ENCODE peak calls at places on chromosomes 11 and 22, in five cellular contexts. H, O, J, Q and V are unnamed samples.

GRCh38 chr22:23484651-23485050 is 95.4 kb downstream of the IGLL1 start:
- DNase-seq in Q (no peak), J (no peak), O (no peak), H (no peak), V (no peak)

GRCh38 chr11:115941481-115941993 is 437.3 kb upstream of the CADM1 start:
- DNase-seq in O (no peak), H (peak), J (no peak), Q (no peak), V (no peak)

GRCh38 chr11:114318361-114318760 is 22.2 kb downstream of the NNMT start:
- DNase-seq in Q (no peak), O (no peak), J (no peak), H (no peak), V (no peak)

GRCh38 chr11:7524831-7525230 is 11.0 kb downstream of the PPFIBP2 start:
- DNase-seq in J (no peak), O (no peak), H (no peak), Q (no peak), V (no peak)

GRCh38 chr11:104531075-104531474 is 367.1 kb upstream of the PDGFD start:
- DNase-seq in O (peak), Q (peak), H (no peak), J (no peak), V (no peak)

GRCh38 chr11:104001474-104001873 is 35.0 kb upstream of the DDI1 start:
- DNase-seq in J (no peak), H (no peak), O (no peak), Q (no peak), V (no peak)

GRCh38 chr22:36015806-36016519 is 12.7 kb downstream of the RBFOX2 start:
- DNase-seq in J (no peak), H (no peak), O (no peak), Q (no peak), V (no peak)

GRCh38 chr11:122441702-122442092 is 213.8 kb upstream of the UBASH3B start:
- DNase-seq in H (no peak), O (no peak), J (no peak), Q (no peak), V (no peak)

GRCh38 chr22:44317163-44317455 is 4.4 kb upstream of the SHISAL1 start:
- DNase-seq in J (no peak), H (no peak), O (no peak), Q (no peak), V (no peak)

GRCh38 chr11:86591631-86592030 is 80.8 kb downstream of the ME3 start:
- DNase-seq in O (no peak), J (no peak), H (no peak), Q (no peak), V (no peak)

GRCh38 chr11:44709966-44710365 is 16.8 kb upstream of the TSPAN18 start:
- DNase-seq in Q (no peak), H (no peak), J (no peak), O (no peak), V (no peak)

GRCh38 chr11:126398721-126399120 is 43.2 kb downstream of the ST3GAL4 start:
- DNase-seq in H (no peak), Q (no peak), O (no peak), J (no peak), V (no peak)

GRCh38 chr22:23302171-23303002 is 122.1 kb downstream of the BCR start:
- DNase-seq in O (no peak), H (peak), J (no peak), Q (no peak), V (no peak)

GRCh38 chr11:93577291-93577690 is 34.1 kb upstream of the SMCO4 start:
- DNase-seq in Q (no peak), J (no peak), H (no peak), O (no peak), V (no peak)

GRCh38 chr11:1793091-1793490 is 29.4 kb upstream of the CTSD start:
- DNase-seq in H (no peak), O (no peak), Q (no peak), J (no peak), V (no peak)

GRCh38 chr22:33918676-33919590 is 1.3 kb downstream of the LARGE1 start:
- DNase-seq in Q (peak), H (no peak), J (no peak), O (peak), V (no peak)

GRCh38 chr11:10307022-10307410 is 2.1 kb downstream of the ADM start:
- DNase-seq in J (no peak), O (peak), Q (no peak), H (no peak), V (no peak)

GRCh38 chr22:36211237-36211881 is 9.8 kb upstream of the APOL4 start:
- DNase-seq in O (no peak), J (no peak), H (no peak), Q (no peak), V (no peak)

GRCh38 chr22:25405854-25406509 is 158.5 kb upstream of the GRK3 start:
- DNase-seq in Q (no peak), J (no peak), O (no peak), H (no peak), V (no peak)

GRCh38 chr22:46929046-46929688 is 166.7 kb downstream of the TBC1D22A start:
- DNase-seq in J (no peak), H (no peak), O (no peak), Q (no peak), V (no peak)

GRCh38 chr11:83865636-83866461 is 579.7 kb upstream of the CCDC90B start:
- DNase-seq in H (no peak), J (no peak), O (no peak), Q (no peak), V (no peak)

GRCh38 chr11:128796275-128796674 is 70.8 kb downstream of the KCNJ1 start:
- DNase-seq in J (peak), H (no peak), O (no peak), Q (no peak), V (no peak)

GRCh38 chr22:35835998-35836691 is 118.5 kb downstream of the APOL5 start:
- DNase-seq in Q (peak), J (no peak), H (no peak), O (peak), V (no peak)

GRCh38 chr22:36934940-36935610 is 21.6 kb downstream of the CSF2RB start:
- DNase-seq in J (no peak), H (no peak), Q (no peak), O (no peak), V (no peak)

GRCh38 chr22:49753961-49754673 is 73.6 kb downstream of the BRD1 start:
- DNase-seq in J (no peak), H (no peak), O (no peak), Q (peak), V (no peak)

GRCh38 chr11:66343176-66343575 is 1.7 kb downstream of the BRMS1 start:
- DNase-seq in H (no peak), O (no peak), J (no peak), Q (no peak), V (no peak)

GRCh38 chr11:44034639-44035038 is 13.1 kb upstream of the ACCSL start:
- DNase-seq in O (no peak), J (no peak), Q (no peak), H (no peak), V (no peak)

GRCh38 chr11:121435132-121435531 is 17.0 kb upstream of the SORL1 start:
- DNase-seq in O (no peak), H (no peak), J (no peak), Q (no peak), V (no peak)

GRCh38 chr22:46807458-46807857 is 45.0 kb downstream of the TBC1D22A start:
- DNase-seq in H (no peak), J (no peak), O (no peak), Q (no peak), V (no peak)

GRCh38 chr11:95192717-95193116 is 38.3 kb downstream of the SESN3 start:
- DNase-seq in H (no peak), O (no peak), Q (no peak), J (no peak), V (no peak)

GRCh38 chr11:63769044-63769718 is 606 bp upstream of the ZFTA start:
- DNase-seq in O (no peak), H (peak), J (no peak), Q (peak), V (no peak)

GRCh38 chr11:71371674-71372069 is 76.5 kb downstream of the DHCR7 start:
- DNase-seq in J (no peak), O (no peak), H (no peak), Q (no peak), V (no peak)

GRCh38 chr11:127003260-127003981 is 2.9 kb upstream of the KIRREL3 start:
- DNase-seq in O (no peak), Q (peak), H (peak), J (no peak), V (peak)

GRCh38 chr11:75735181-75735845 is 17.7 kb downstream of the MOGAT2 start:
- DNase-seq in Q (no peak), H (no peak), O (no peak), J (no peak), V (no peak)

GRCh38 chr22:27990451-27990840 is 71.4 kb upstream of the PITPNB start:
- DNase-seq in O (no peak), J (no peak), Q (no peak), H (peak), V (no peak)

GRCh38 chr22:27992294-27993165 is 73.5 kb upstream of the PITPNB start:
- DNase-seq in Q (no peak), J (no peak), H (no peak), O (no peak), V (no peak)

GRCh38 chr22:27993201-27993635 is 74.2 kb upstream of the PITPNB start:
- DNase-seq in H (no peak), Q (no peak), J (no peak), O (no peak), V (no peak)

GRCh38 chr22:27990879-27991278 is 71.8 kb upstream of the PITPNB start:
- DNase-seq in Q (peak), J (no peak), O (peak), H (peak), V (peak)

DNA sequence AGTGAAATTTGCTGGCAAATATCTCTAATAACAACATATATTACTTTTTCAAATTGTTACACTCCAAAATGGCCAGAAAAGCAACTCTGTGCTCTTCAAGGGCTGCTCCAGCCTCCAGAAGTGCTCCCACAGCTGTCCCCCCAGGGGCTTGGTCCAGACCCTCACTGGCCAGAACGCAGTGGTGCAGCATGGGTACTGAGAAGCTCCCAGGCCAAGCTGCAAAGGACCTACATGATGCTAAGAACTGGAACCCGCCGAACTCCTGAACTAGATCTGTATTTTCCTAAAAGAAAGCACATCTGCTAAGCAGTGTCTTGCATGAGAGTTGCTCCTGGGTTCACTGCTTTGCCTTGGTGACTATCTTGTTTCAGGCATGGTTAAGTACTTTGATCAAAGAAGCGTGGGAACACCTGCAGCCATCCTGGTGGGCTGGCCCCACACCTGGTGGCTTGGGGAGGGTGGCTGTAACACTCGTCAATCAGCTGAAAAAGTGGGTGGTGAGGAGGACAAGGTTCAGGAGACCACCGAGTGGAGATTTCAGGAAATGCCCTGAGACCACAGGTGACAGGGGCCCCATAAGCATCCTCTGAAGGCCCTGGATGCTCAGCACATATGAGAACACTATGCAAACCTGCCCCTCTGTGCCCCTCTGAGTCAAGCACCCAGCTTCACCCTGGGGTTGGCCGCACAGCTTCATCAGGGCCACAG is 72.7 kb upstream of the PITPNB start:
- DNase-seq in H (no peak), J (no peak), Q (no peak), O (no peak), V (no peak)
- TF ChIP-seq ATF2 in H (no peak), J (no peak), Q (no peak), O (no peak), V (no peak)

GRCh38 chr11:124277207-124277606 is 21.0 kb downstream of the OR8G5 start:
- DNase-seq in J (no peak), H (no peak), Q (no peak), O (no peak), V (no peak)

GRCh38 chr11:124278261-124278660 is 22.1 kb downstream of the OR8G5 start:
- DNase-seq in O (no peak), J (no peak), H (no peak), Q (no peak), V (no peak)

GRCh38 chr11:124276081-124276480 is 19.9 kb downstream of the OR8G5 start:
- DNase-seq in J (no peak), O (no peak), Q (no peak), H (no peak), V (no peak)

GRCh38 chr11:124277809-124278208 is 21.6 kb downstream of the OR8G5 start:
- DNase-seq in O (no peak), J (no peak), Q (no peak), H (no peak), V (peak)

DNA sequence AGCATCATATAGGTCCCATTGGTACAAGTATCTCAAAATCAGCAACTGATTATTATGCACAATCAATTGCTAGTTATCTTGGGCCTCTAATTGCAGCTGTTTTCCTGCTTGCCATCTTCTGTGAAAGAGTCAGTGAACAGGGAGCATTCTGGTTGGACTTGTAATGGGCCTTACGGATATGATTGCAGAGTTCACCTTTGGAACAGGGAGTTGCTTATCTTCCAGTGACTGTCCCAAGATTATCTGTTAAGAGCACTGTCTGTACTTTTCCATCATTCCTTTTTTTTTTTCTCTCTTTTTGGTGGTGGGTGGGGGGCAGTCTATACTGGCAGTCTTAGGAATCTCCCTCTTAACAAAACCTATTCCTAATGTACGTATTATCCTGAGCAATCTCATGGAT is 17.8 kb downstream of the OR8G5 start:
- DNase-seq in J (no peak), H (no peak), O (no peak), Q (no peak), V (no peak)
- TF ChIP-seq ATF2 in J (no peak), H (no peak), O (no peak), Q (no peak), V (no peak)

GRCh38 chr11:79331251-79331901 is 109.5 kb downstream of the TENM4 start:
- DNase-seq in J (no peak), H (no peak), O (no peak), Q (no peak), V (no peak)
- TF ChIP-seq ATF2 in J (no peak), H (no peak), O (no peak), Q (no peak), V (no peak)

DNA sequence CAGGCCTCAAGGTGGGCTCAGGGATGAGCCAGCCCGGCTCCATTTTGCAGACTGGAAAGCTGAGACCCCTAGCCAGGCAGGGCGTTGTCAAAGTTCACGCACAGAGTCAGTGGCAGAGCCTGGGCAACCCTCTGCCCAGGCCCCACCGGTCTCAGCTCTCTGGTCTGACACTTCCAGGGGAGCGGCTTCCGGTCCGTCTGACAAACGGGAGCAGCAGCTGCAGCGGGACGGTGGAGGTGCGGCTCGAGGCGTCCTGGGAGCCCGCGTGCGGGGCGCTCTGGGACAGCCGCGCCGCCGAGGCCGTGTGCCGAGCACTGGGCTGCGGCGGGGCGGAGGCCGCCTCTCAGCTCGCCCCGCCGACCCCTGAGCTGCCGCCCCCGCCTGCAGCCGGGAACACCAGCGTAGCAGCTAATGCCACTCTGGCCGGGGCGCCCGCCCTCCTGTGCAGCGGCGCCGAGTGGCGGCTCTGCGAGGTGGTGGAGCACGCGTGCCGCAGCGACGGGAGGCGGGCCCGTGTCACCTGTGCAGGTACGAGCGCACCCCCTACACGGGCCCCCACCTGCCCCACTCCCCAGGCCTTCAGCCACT is 36.0 kb downstream of the CD6 start:
- DNase-seq in H (peak), Q (peak), J (no peak), O (no peak), V (no peak)
- TF ChIP-seq ATF2 in H (no peak), Q (no peak), J (no peak), O (no peak), V (no peak)

GRCh38 chr11:19199766-19200165 is 2.0 kb downstream of the CSRP3 start:
- DNase-seq in Q (no peak), H (no peak), J (no peak), O (no peak), V (no peak)

GRCh38 chr11:19200410-19201201 is 1.2 kb downstream of the CSRP3 start:
- DNase-seq in Q (no peak), H (no peak), O (no peak), J (no peak), V (no peak)

GRCh38 chr11:19199037-19199436 is 2.7 kb downstream of the CSRP3 start:
- DNase-seq in J (no peak), Q (no peak), O (no peak), H (no peak), V (no peak)

GRCh38 chr11:19196458-19196857 is 5.3 kb downstream of the CSRP3 start:
- DNase-seq in H (no peak), J (no peak), O (no peak), Q (no peak), V (no peak)

GRCh38 chr11:19201737-19202605 is at the start of gene CSRP3:
- DNase-seq in O (no peak), H (no peak), J (no peak), Q (no peak), V (no peak)
- TF ChIP-seq ATF2 in O (no peak), H (no peak), J (no peak), Q (no peak), V (no peak)

DNA sequence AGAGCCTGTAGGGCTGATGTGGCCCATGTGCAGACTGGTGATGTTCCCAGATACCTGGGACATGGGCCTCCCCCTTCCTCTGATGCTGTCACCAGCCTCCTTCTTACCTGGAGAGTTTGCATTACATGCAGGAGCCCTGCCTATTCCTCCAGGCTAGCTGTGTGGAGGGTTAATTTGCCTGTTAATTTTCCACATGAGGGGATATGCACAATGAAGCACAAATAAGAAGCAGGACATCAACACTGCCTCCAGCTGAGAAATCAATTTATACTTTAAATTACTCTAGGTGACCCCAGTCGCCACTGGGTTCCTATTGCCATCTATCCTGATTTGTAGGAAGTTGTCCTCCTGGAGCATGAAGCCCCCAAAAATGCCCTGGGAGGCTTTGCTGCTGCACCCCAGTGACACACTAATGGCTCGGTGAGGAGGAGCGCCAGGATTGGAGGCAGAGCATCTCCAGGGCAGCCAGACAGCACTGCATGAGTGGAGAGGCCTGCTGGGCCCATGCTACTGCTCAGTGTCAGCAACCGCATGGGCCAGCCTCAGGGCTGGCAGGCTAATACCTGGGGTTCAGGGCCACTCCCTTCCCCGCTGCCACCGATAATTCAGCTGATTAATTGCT is 101.6 kb upstream of the USP47 start:
- DNase-seq in H (no peak), O (no peak), J (no peak), Q (no peak), V (no peak)
- TF ChIP-seq ATF2 in H (no peak), O (no peak), J (no peak), Q (no peak), V (no peak)

GRCh38 chr11:67378544-67378943 is 5.1 kb upstream of the CLCF1 start:
- DNase-seq in Q (no peak), H (no peak), J (no peak), O (no peak), V (no peak)

GRCh38 chr11:67384851-67385366 is 6.9 kb upstream of the RAD9A start:
- DNase-seq in Q (no peak), O (no peak), J (no peak), H (no peak), V (no peak)

GRCh38 chr11:67382481-67383136 is 9.2 kb upstream of the RAD9A start:
- DNase-seq in H (peak), J (no peak), O (peak), Q (peak), V (peak)

GRCh38 chr11:67379061-67380058 is 6.0 kb upstream of the CLCF1 start:
- DNase-seq in J (no peak), Q (no peak), O (no peak), H (peak), V (no peak)

DNA sequence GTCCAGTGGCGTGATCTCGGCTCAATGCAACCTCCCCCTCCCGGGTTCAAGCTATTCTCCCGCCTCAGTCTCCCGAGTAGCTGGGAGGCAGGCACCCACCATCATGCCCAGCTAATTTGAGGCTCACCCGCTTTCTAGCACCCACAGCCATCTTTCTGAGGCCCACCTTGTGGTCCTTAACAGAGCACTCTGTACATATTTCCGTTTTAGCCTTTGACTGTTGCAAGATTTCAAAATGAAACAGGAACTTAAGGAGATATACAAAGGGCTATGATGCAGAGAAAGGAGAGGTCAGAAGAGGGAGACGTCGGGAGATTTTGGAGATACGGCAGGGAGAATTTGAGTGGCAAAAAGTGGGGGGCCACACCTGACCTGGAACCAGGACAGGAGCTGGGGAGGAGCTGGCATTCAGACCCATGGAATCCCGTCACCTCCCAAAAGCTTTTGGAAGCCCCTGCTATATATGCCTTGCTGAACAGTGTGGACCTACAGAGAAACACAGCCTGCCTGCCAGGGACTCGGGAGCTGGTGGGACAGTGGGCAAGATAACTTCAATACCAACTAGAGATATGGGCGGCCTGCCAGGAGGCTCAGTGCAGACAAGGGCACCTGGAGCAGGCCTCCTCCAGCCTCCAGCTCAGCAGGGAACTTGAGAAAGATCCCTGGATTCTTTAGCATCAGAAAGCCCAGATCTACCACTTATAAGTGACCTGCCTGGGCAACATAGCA is 8.0 kb upstream of the CLCF1 start:
- DNase-seq in H (no peak), Q (no peak), O (no peak), J (no peak), V (no peak)
- TF ChIP-seq ATF2 in H (no peak), Q (no peak), O (no peak), J (no peak), V (no peak)